ENCODE peak calls at places on chromosomes 5 and 9, in seven cellular contexts. One of them, this sample, is unnamed.
A peak's percentile ranks its signal among the peaks of the same experiment; 100 is the strongest.

GRCh38 chr5:140628711-140629110 is 4.3 kb downstream of the CD14 start:
- DNase-seq in EL: peak; percentile 32
- DNase-seq in T-helper 9 cell: no peak
- DNase-seq in cardiac muscle cell: no peak
- DNase-seq in nephron progenitor cell: no peak
- DNase-seq in NCI-H1092: no peak
- DNase-seq in endothelial cell: no peak
- DNase-seq in this sample: no peak

GRCh38 chr5:179762781-179763176 is 30.2 kb downstream of the MAML1 start:
- DNase-seq in NCI-H1092: no peak
- DNase-seq in T-helper 9 cell: no peak
- DNase-seq in nephron progenitor cell: no peak
- DNase-seq in EL: peak; percentile 64
- DNase-seq in endothelial cell: no peak
- DNase-seq in cardiac muscle cell: peak; percentile 32
- DNase-seq in this sample: no peak

GRCh38 chr5:94471496-94471895 is 146.9 kb downstream of the KIAA0825 start:
- DNase-seq in NCI-H1092: no peak
- DNase-seq in endothelial cell: no peak
- DNase-seq in EL: no peak
- DNase-seq in cardiac muscle cell: peak; percentile 12
- DNase-seq in T-helper 9 cell: no peak
- DNase-seq in nephron progenitor cell: no peak
- DNase-seq in this sample: peak; percentile 40

GRCh38 chr9:84154320-84154719 is 173.7 kb downstream of the RMI1 start:
- DNase-seq in endothelial cell: no peak
- DNase-seq in nephron progenitor cell: no peak
- DNase-seq in NCI-H1092: no peak
- DNase-seq in T-helper 9 cell: no peak
- DNase-seq in EL: peak; percentile 62
- DNase-seq in cardiac muscle cell: peak; percentile 75
- DNase-seq in this sample: no peak

GRCh38 chr9:105114956-105115728 is 129.3 kb upstream of the SLC44A1 start:
- DNase-seq in T-helper 9 cell: no peak
- DNase-seq in cardiac muscle cell: peak; percentile 76
- DNase-seq in nephron progenitor cell: no peak
- DNase-seq in EL: peak; percentile 63
- DNase-seq in NCI-H1092: no peak
- DNase-seq in endothelial cell: no peak
- DNase-seq in this sample: no peak

GRCh38 chr5:23268136-23268535 is 239.3 kb upstream of the PRDM9 start:
- DNase-seq in T-helper 9 cell: no peak
- DNase-seq in NCI-H1092: no peak
- DNase-seq in EL: no peak
- DNase-seq in endothelial cell: no peak
- DNase-seq in cardiac muscle cell: no peak
- DNase-seq in nephron progenitor cell: no peak
- DNase-seq in this sample: no peak

GRCh38 chr9:134301387-134302129 is 24.7 kb upstream of the RXRA start:
- DNase-seq in EL: no peak
- DNase-seq in T-helper 9 cell: peak; percentile 27
- DNase-seq in nephron progenitor cell: peak; percentile 17
- DNase-seq in NCI-H1092: no peak
- DNase-seq in cardiac muscle cell: no peak
- DNase-seq in endothelial cell: no peak
- DNase-seq in this sample: peak; percentile 27

GRCh38 chr9:69130456-69131441 is 43.3 kb upstream of the TJP2 start:
- DNase-seq in T-helper 9 cell: no peak
- DNase-seq in cardiac muscle cell: peak; percentile 94
- DNase-seq in nephron progenitor cell: no peak
- DNase-seq in NCI-H1092: no peak
- DNase-seq in EL: peak; percentile 92
- DNase-seq in endothelial cell: no peak
- DNase-seq in this sample: no peak

GRCh38 chr9:116576386-116576785 is 110.7 kb upstream of the TRIM32 start:
- DNase-seq in T-helper 9 cell: no peak
- DNase-seq in endothelial cell: no peak
- DNase-seq in cardiac muscle cell: no peak
- DNase-seq in nephron progenitor cell: no peak
- DNase-seq in EL: peak; percentile 32
- DNase-seq in NCI-H1092: no peak
- DNase-seq in this sample: no peak

GRCh38 chr5:81698806-81699205 is 52.1 kb downstream of the SSBP2 start:
- DNase-seq in EL: peak; percentile 41
- DNase-seq in NCI-H1092: no peak
- DNase-seq in cardiac muscle cell: no peak
- DNase-seq in nephron progenitor cell: no peak
- DNase-seq in endothelial cell: no peak
- DNase-seq in T-helper 9 cell: no peak
- DNase-seq in this sample: no peak

GRCh38 chr5:153972240-153972639 is 66.5 kb downstream of the FAM114A2 start:
- DNase-seq in endothelial cell: no peak
- DNase-seq in nephron progenitor cell: no peak
- DNase-seq in cardiac muscle cell: no peak
- DNase-seq in EL: no peak
- DNase-seq in T-helper 9 cell: no peak
- DNase-seq in NCI-H1092: no peak
- DNase-seq in this sample: no peak

GRCh38 chr5:148912714-148913398 is 86.4 kb downstream of the ADRB2 start:
- DNase-seq in endothelial cell: no peak
- DNase-seq in T-helper 9 cell: no peak
- DNase-seq in nephron progenitor cell: no peak
- DNase-seq in EL: peak; percentile 100
- DNase-seq in NCI-H1092: no peak
- DNase-seq in cardiac muscle cell: peak; percentile 78
- DNase-seq in this sample: peak; percentile 15

GRCh38 chr9:129669946-129670345 is 4.5 kb downstream of the PRRX2 start:
- DNase-seq in NCI-H1092: no peak
- DNase-seq in nephron progenitor cell: no peak
- DNase-seq in cardiac muscle cell: no peak
- DNase-seq in T-helper 9 cell: no peak
- DNase-seq in endothelial cell: no peak
- DNase-seq in EL: no peak
- DNase-seq in this sample: no peak

GRCh38 chr5:93226202-93226735 is 354.8 kb downstream of the NR2F1-AS1 start:
- DNase-seq in NCI-H1092: no peak
- DNase-seq in T-helper 9 cell: no peak
- DNase-seq in EL: no peak
- DNase-seq in cardiac muscle cell: no peak
- DNase-seq in nephron progenitor cell: no peak
- DNase-seq in endothelial cell: no peak
- DNase-seq in this sample: no peak

GRCh38 chr5:7541898-7542297 is 146.0 kb downstream of the ADCY2 start:
- DNase-seq in T-helper 9 cell: no peak
- DNase-seq in cardiac muscle cell: no peak
- DNase-seq in endothelial cell: no peak
- DNase-seq in EL: no peak
- DNase-seq in nephron progenitor cell: no peak
- DNase-seq in NCI-H1092: no peak
- DNase-seq in this sample: no peak

This sample was measured in SK-N-SH.